ENCODE peak calls at places on chromosomes 4 and X, in nine cellular contexts. A, E, Q, I, N, Y, O, H and V are unnamed samples.

GRCh38 chr4:40595981-40596380 is 33.7 kb downstream of the RBM47 start:
- DNase-seq in Y (no peak), N (no peak), I (no peak), A (no peak), O (no peak), E (no peak), H (no peak), Q (no peak), V (no peak)

GRCh38 chr4:138728566-138728965 is 287.0 kb upstream of the NOCT start:
- DNase-seq in Y (no peak), E (no peak), H (no peak), I (no peak), A (no peak), O (no peak), N (no peak), Q (no peak), V (no peak)

GRCh38 chr4:8838296-8838695 is 33.3 kb downstream of the HMX1 start:
- DNase-seq in N (no peak), H (no peak), A (no peak), I (no peak), Q (no peak), E (no peak), O (no peak), Y (no peak), V (no peak)

GRCh38 chr4:15318621-15319348 is 109.0 kb upstream of the C1QTNF7 start:
- DNase-seq in E (no peak), I (peak), O (no peak), Q (no peak), Y (no peak), A (no peak), N (no peak), H (no peak), V (no peak)

GRCh38 chrX:54509401-54509800 is 13.4 kb upstream of the FGD1 start:
- DNase-seq in A (no peak), E (no peak), Q (no peak), N (no peak), I (peak), H (no peak), O (no peak), Y (no peak), V (no peak)

GRCh38 chr4:56307423-56307822 is 79.9 kb downstream of the AASDH start:
- DNase-seq in I (peak), Q (no peak), E (no peak), N (no peak), H (no peak), Y (no peak), A (no peak), O (no peak), V (no peak)

GRCh38 chr4:7988437-7988836 is 48.8 kb upstream of the AFAP1 start:
- DNase-seq in O (no peak), Y (no peak), N (no peak), A (no peak), H (no peak), E (no peak), Q (no peak), I (peak), V (no peak)

GRCh38 chr4:145034727-145035211 is 63.2 kb downstream of the ANAPC10 start:
- DNase-seq in E (no peak), Y (no peak), I (peak), A (no peak), H (no peak), O (no peak), N (no peak), Q (no peak), V (no peak)

GRCh38 chr4:176443646-176444409 is 124.1 kb downstream of the SPCS3 start:
- DNase-seq in N (no peak), Y (no peak), I (peak), E (no peak), Q (no peak), H (no peak), O (no peak), A (no peak), V (no peak)

GRCh38 chrX:63889001-63889400 is 104.0 kb upstream of the ARHGEF9 start:
- DNase-seq in I (peak), A (no peak), Y (no peak), E (no peak), O (no peak), N (no peak), H (no peak), Q (no peak), V (no peak)

GRCh38 chr4:12137556-12137955 is 708.9 kb upstream of the HS3ST1 start:
- DNase-seq in I (no peak), E (no peak), N (no peak), A (no peak), O (no peak), Q (no peak), Y (no peak), H (no peak), V (no peak)

GRCh38 chrX:93538575-93538974 is 134.8 kb downstream of the NAP1L3 start:
- DNase-seq in H (no peak), O (no peak), A (no peak), Q (no peak), E (no peak), Y (no peak), I (no peak), N (no peak), V (no peak)

GRCh38 chr4:2939383-2940243 is 23.6 kb downstream of the NOP14 start:
- DNase-seq in O (no peak), E (no peak), N (no peak), I (no peak), A (peak), Q (no peak), Y (peak), H (no peak), V (no peak)

GRCh38 chrX:122850326-122850725 is 333.8 kb upstream of the GRIA3 start:
- DNase-seq in Y (no peak), O (no peak), N (no peak), A (no peak), E (no peak), I (peak), Q (no peak), H (no peak), V (no peak)

GRCh38 chr4:11487876-11488545 is 59.3 kb upstream of the HS3ST1 start:
- DNase-seq in Q (no peak), N (no peak), Y (no peak), O (no peak), H (no peak), A (no peak), E (no peak), I (no peak), V (no peak)

GRCh38 chr4:8649631-8650261 is 57.2 kb downstream of the CPZ start:
- DNase-seq in Q (no peak), H (no peak), I (no peak), E (no peak), A (no peak), Y (no peak), O (no peak), N (no peak), V (no peak)

GRCh38 chrX:48683411-48683982 is at the start of gene WAS:
- DNase-seq in E (peak), I (no peak), A (no peak), Y (no peak), H (no peak), O (no peak), Q (no peak), N (peak), V (no peak)

GRCh38 chr4:130203571-130203970 is 1107.6 kb downstream of the C4orf33 start:
- DNase-seq in A (no peak), Y (no peak), O (no peak), Q (no peak), H (no peak), I (no peak), N (no peak), E (no peak), V (no peak)

GRCh38 chr4:3530663-3531254 is 1.5 kb downstream of the LRPAP1 start:
- DNase-seq in E (no peak), I (no peak), Q (no peak), H (no peak), N (no peak), O (no peak), Y (no peak), A (no peak), V (no peak)

GRCh38 chr4:8735236-8736082 is 136.2 kb downstream of the HMX1 start:
- DNase-seq in Q (no peak), N (no peak), Y (no peak), H (no peak), A (no peak), E (no peak), O (no peak), I (no peak), V (no peak)

GRCh38 chr4:25900901-25901500 is 13.0 kb upstream of the SMIM20 start:
- DNase-seq in Q (no peak), O (peak), H (no peak), Y (no peak), E (no peak), A (no peak), I (no peak), N (no peak), V (no peak)

GRCh38 chr4:31896349-31896748 is 1176.2 kb downstream of the PCDH7 start:
- DNase-seq in H (no peak), O (no peak), N (no peak), I (no peak), Q (no peak), E (no peak), Y (no peak), A (no peak), V (no peak)

GRCh38 chr4:126182801-126183200 is 868.0 kb downstream of the FAT4 start:
- DNase-seq in A (no peak), N (no peak), Y (no peak), Q (no peak), E (no peak), O (no peak), I (no peak), H (no peak), V (no peak)

GRCh38 chr4:111992604-111993151 is 152.6 kb upstream of the FAM241A start:
- DNase-seq in I (no peak), N (no peak), Y (no peak), E (no peak), A (no peak), O (no peak), Q (no peak), H (no peak), V (no peak)

GRCh38 chrX:65731684-65732289 is 64.3 kb downstream of the MSN start:
- DNase-seq in I (no peak), N (no peak), Y (no peak), A (no peak), E (no peak), H (no peak), Q (no peak), O (no peak), V (no peak)

GRCh38 chrX:109902665-109903064 is 100.2 kb upstream of the TMEM164 start:
- DNase-seq in I (peak), O (no peak), N (no peak), Q (no peak), Y (no peak), H (no peak), E (no peak), A (no peak), V (no peak)

GRCh38 chr4:113636877-113637276 is 124.7 kb downstream of the CAMK2D start:
- DNase-seq in I (peak), H (no peak), A (no peak), E (peak), Q (no peak), O (no peak), N (peak), Y (no peak), V (no peak)

GRCh38 chr4:90246841-90247240 is 119.6 kb downstream of the CCSER1 start:
- DNase-seq in Y (no peak), H (no peak), O (no peak), A (no peak), E (no peak), I (no peak), Q (no peak), N (no peak), V (no peak)

GRCh38 chr4:173399016-173399415 is at the start of gene SCRG1:
- DNase-seq in A (no peak), H (no peak), Y (no peak), N (no peak), E (no peak), Q (no peak), I (no peak), O (peak), V (peak)

GRCh38 chrX:136353519-136354095 is 52.8 kb downstream of the ADGRG4 start:
- DNase-seq in Y (no peak), Q (no peak), O (no peak), N (no peak), E (no peak), A (no peak), H (no peak), I (peak), V (no peak)

GRCh38 chr4:69759189-69759604 is 1.2 kb downstream of the SULT1B1 start:
- DNase-seq in I (no peak), E (no peak), H (no peak), O (no peak), A (no peak), Q (no peak), N (no peak), Y (no peak), V (no peak)